ENCODE peak calls at places on chromosome 20, in ten cellular contexts. One of them, this sample, is unnamed.

GRCh38 chr20:49846206-49846807 is 33.7 kb downstream of the SLC9A8 start:
- DNase-seq in GM20000: peak; percentile 61
- DNase-seq in lower leg skin: peak; percentile 33
- DNase-seq in HTR-8/SVneo: peak; percentile 92
- DNase-seq in psoas muscle: no peak
- DNase-seq in mammary epithelial cell: peak; percentile 48
- DNase-seq in AG04450: no peak
- DNase-seq in aorta: no peak
- DNase-seq in activated T-cell treated with anti-CD3 and anti-CD28 coated beads for 1 hour: peak; percentile 30
- DNase-seq in KBM-7: peak; percentile 74
- DNase-seq in this sample: peak; percentile 51

GRCh38 chr20:60490184-60490583 is 532.0 kb downstream of the CDH26 start:
- DNase-seq in activated T-cell treated with anti-CD3 and anti-CD28 coated beads for 1 hour: no peak
- DNase-seq in GM20000: no peak
- DNase-seq in HTR-8/SVneo: no peak
- DNase-seq in AG04450: no peak
- DNase-seq in KBM-7: no peak
- DNase-seq in mammary epithelial cell: no peak
- DNase-seq in aorta: no peak
- DNase-seq in lower leg skin: no peak
- DNase-seq in psoas muscle: no peak
- DNase-seq in this sample: no peak

GRCh38 chr20:38049800-38050199 is 16.3 kb downstream of the RPRD1B start:
- DNase-seq in psoas muscle: no peak
- DNase-seq in KBM-7: no peak
- DNase-seq in lower leg skin: no peak
- DNase-seq in AG04450: peak; percentile 48
- DNase-seq in aorta: no peak
- DNase-seq in HTR-8/SVneo: peak; percentile 84
- DNase-seq in mammary epithelial cell: peak; percentile 92
- DNase-seq in GM20000: no peak
- DNase-seq in activated T-cell treated with anti-CD3 and anti-CD28 coated beads for 1 hour: no peak
- DNase-seq in this sample: no peak

GRCh38 chr20:37275125-37275524 is 13.5 kb upstream of the GHRH start:
- DNase-seq in KBM-7: peak; percentile 74
- DNase-seq in psoas muscle: no peak
- DNase-seq in lower leg skin: no peak
- DNase-seq in GM20000: no peak
- DNase-seq in activated T-cell treated with anti-CD3 and anti-CD28 coated beads for 1 hour: no peak
- DNase-seq in mammary epithelial cell: no peak
- DNase-seq in HTR-8/SVneo: no peak
- DNase-seq in AG04450: no peak
- DNase-seq in aorta: no peak
- DNase-seq in this sample: no peak

GRCh38 chr20:50786703-50787102 is 8.2 kb upstream of the BCAS4 start:
- DNase-seq in HTR-8/SVneo: no peak
- DNase-seq in aorta: no peak
- DNase-seq in lower leg skin: no peak
- DNase-seq in psoas muscle: no peak
- DNase-seq in AG04450: no peak
- DNase-seq in mammary epithelial cell: no peak
- DNase-seq in GM20000: no peak
- DNase-seq in KBM-7: no peak
- DNase-seq in activated T-cell treated with anti-CD3 and anti-CD28 coated beads for 1 hour: no peak
- DNase-seq in this sample: no peak

GRCh38 chr20:47334022-47334551 is 22.4 kb downstream of the ZMYND8 start:
- DNase-seq in KBM-7: no peak
- DNase-seq in lower leg skin: peak; percentile 77
- DNase-seq in psoas muscle: peak; percentile 30
- DNase-seq in mammary epithelial cell: peak; percentile 94
- DNase-seq in aorta: no peak
- DNase-seq in AG04450: peak; percentile 75
- DNase-seq in activated T-cell treated with anti-CD3 and anti-CD28 coated beads for 1 hour: no peak
- DNase-seq in GM20000: no peak
- DNase-seq in HTR-8/SVneo: peak; percentile 95
- DNase-seq in this sample: no peak

GRCh38 chr20:1272368-1273155 is 6.5 kb downstream of the SNPH start:
- DNase-seq in lower leg skin: no peak
- DNase-seq in KBM-7: no peak
- DNase-seq in GM20000: no peak
- DNase-seq in AG04450: no peak
- DNase-seq in aorta: no peak
- DNase-seq in activated T-cell treated with anti-CD3 and anti-CD28 coated beads for 1 hour: no peak
- DNase-seq in HTR-8/SVneo: no peak
- DNase-seq in mammary epithelial cell: no peak
- DNase-seq in psoas muscle: no peak
- DNase-seq in this sample: no peak

GRCh38 chr20:49420811-49421295 is 61.6 kb downstream of the KCNB1 start:
- DNase-seq in psoas muscle: peak; percentile 81
- DNase-seq in KBM-7: no peak
- DNase-seq in activated T-cell treated with anti-CD3 and anti-CD28 coated beads for 1 hour: no peak
- DNase-seq in AG04450: no peak
- DNase-seq in mammary epithelial cell: no peak
- DNase-seq in GM20000: no peak
- DNase-seq in HTR-8/SVneo: no peak
- DNase-seq in lower leg skin: peak; percentile 81
- DNase-seq in aorta: no peak
- DNase-seq in this sample: no peak

GRCh38 chr20:62627901-62628612 is 14.2 kb upstream of the SLCO4A1 start:
- DNase-seq in activated T-cell treated with anti-CD3 and anti-CD28 coated beads for 1 hour: no peak
- DNase-seq in mammary epithelial cell: no peak
- DNase-seq in AG04450: no peak
- DNase-seq in GM20000: peak; percentile 74
- DNase-seq in psoas muscle: no peak
- DNase-seq in KBM-7: peak; percentile 38
- DNase-seq in HTR-8/SVneo: no peak
- DNase-seq in lower leg skin: no peak
- DNase-seq in aorta: no peak
- DNase-seq in this sample: no peak

GRCh38 chr20:4113996-4114603 is 98.7 kb upstream of the RNF24 start:
- DNase-seq in AG04450: no peak
- DNase-seq in mammary epithelial cell: no peak
- DNase-seq in psoas muscle: no peak
- DNase-seq in KBM-7: peak; percentile 59
- DNase-seq in lower leg skin: no peak
- DNase-seq in GM20000: no peak
- DNase-seq in HTR-8/SVneo: no peak
- DNase-seq in activated T-cell treated with anti-CD3 and anti-CD28 coated beads for 1 hour: no peak
- DNase-seq in aorta: no peak
- DNase-seq in this sample: no peak

GRCh38 chr20:49385471-49385870 is 97.0 kb downstream of the KCNB1 start:
- DNase-seq in HTR-8/SVneo: peak; percentile 74
- DNase-seq in psoas muscle: no peak
- DNase-seq in activated T-cell treated with anti-CD3 and anti-CD28 coated beads for 1 hour: no peak
- DNase-seq in GM20000: peak; percentile 21
- DNase-seq in mammary epithelial cell: peak; percentile 33
- DNase-seq in AG04450: no peak
- DNase-seq in KBM-7: peak; percentile 14
- DNase-seq in lower leg skin: no peak
- DNase-seq in aorta: no peak
- DNase-seq in this sample: no peak

GRCh38 chr20:54499111-54499510 is 23.7 kb downstream of the DOK5 start:
- DNase-seq in psoas muscle: no peak
- DNase-seq in mammary epithelial cell: no peak
- DNase-seq in GM20000: no peak
- DNase-seq in AG04450: no peak
- DNase-seq in lower leg skin: no peak
- DNase-seq in KBM-7: no peak
- DNase-seq in aorta: no peak
- DNase-seq in activated T-cell treated with anti-CD3 and anti-CD28 coated beads for 1 hour: no peak
- DNase-seq in HTR-8/SVneo: no peak
- DNase-seq in this sample: no peak

GRCh38 chr20:58752565-58752964 is 60.0 kb downstream of the NPEPL1 start:
- DNase-seq in GM20000: no peak
- DNase-seq in mammary epithelial cell: no peak
- DNase-seq in lower leg skin: no peak
- DNase-seq in HTR-8/SVneo: no peak
- DNase-seq in KBM-7: no peak
- DNase-seq in aorta: no peak
- DNase-seq in activated T-cell treated with anti-CD3 and anti-CD28 coated beads for 1 hour: no peak
- DNase-seq in AG04450: no peak
- DNase-seq in psoas muscle: no peak
- DNase-seq in this sample: no peak

GRCh38 chr20:53402233-53403005 is 191.2 kb downstream of the ZNF217 start:
- DNase-seq in mammary epithelial cell: no peak
- DNase-seq in GM20000: no peak
- DNase-seq in HTR-8/SVneo: no peak
- DNase-seq in aorta: no peak
- DNase-seq in KBM-7: no peak
- DNase-seq in psoas muscle: no peak
- DNase-seq in AG04450: no peak
- DNase-seq in activated T-cell treated with anti-CD3 and anti-CD28 coated beads for 1 hour: peak; percentile 22
- DNase-seq in lower leg skin: no peak
- DNase-seq in this sample: no peak

GRCh38 chr20:51616060-51616459 is 73.5 kb upstream of the NFATC2 start:
- DNase-seq in activated T-cell treated with anti-CD3 and anti-CD28 coated beads for 1 hour: no peak
- DNase-seq in AG04450: no peak
- DNase-seq in KBM-7: no peak
- DNase-seq in psoas muscle: no peak
- DNase-seq in aorta: no peak
- DNase-seq in GM20000: no peak
- DNase-seq in lower leg skin: no peak
- DNase-seq in HTR-8/SVneo: no peak
- DNase-seq in mammary epithelial cell: no peak
- DNase-seq in this sample: no peak

GRCh38 chr20:32914031-32914430 is 55.3 kb downstream of the EFCAB8 start:
- DNase-seq in HTR-8/SVneo: no peak
- DNase-seq in AG04450: no peak
- DNase-seq in KBM-7: no peak
- DNase-seq in lower leg skin: no peak
- DNase-seq in aorta: no peak
- DNase-seq in psoas muscle: no peak
- DNase-seq in GM20000: no peak
- DNase-seq in activated T-cell treated with anti-CD3 and anti-CD28 coated beads for 1 hour: no peak
- DNase-seq in mammary epithelial cell: no peak
- DNase-seq in this sample: no peak

GRCh38 chr20:32429745-32430360 is 71.7 kb downstream of the ASXL1 start:
- DNase-seq in AG04450: no peak
- DNase-seq in activated T-cell treated with anti-CD3 and anti-CD28 coated beads for 1 hour: no peak
- DNase-seq in KBM-7: no peak
- DNase-seq in HTR-8/SVneo: no peak
- DNase-seq in lower leg skin: no peak
- DNase-seq in psoas muscle: no peak
- DNase-seq in mammary epithelial cell: no peak
- DNase-seq in aorta: no peak
- DNase-seq in GM20000: no peak
- DNase-seq in this sample: no peak

GRCh38 chr20:56515657-56516381 is 8.7 kb upstream of the FAM209A start:
- DNase-seq in HTR-8/SVneo: peak; percentile 59
- DNase-seq in mammary epithelial cell: no peak
- DNase-seq in activated T-cell treated with anti-CD3 and anti-CD28 coated beads for 1 hour: no peak
- DNase-seq in aorta: no peak
- DNase-seq in GM20000: no peak
- DNase-seq in KBM-7: peak; percentile 16
- DNase-seq in AG04450: peak; percentile 3
- DNase-seq in lower leg skin: no peak
- DNase-seq in psoas muscle: no peak
- DNase-seq in this sample: no peak

GRCh38 chr20:53580376-53581111 is 13.1 kb downstream of the ZNF217 start:
- DNase-seq in KBM-7: no peak
- DNase-seq in aorta: no peak
- DNase-seq in AG04450: no peak
- DNase-seq in lower leg skin: no peak
- DNase-seq in mammary epithelial cell: no peak
- DNase-seq in GM20000: no peak
- DNase-seq in HTR-8/SVneo: no peak
- DNase-seq in psoas muscle: no peak
- DNase-seq in activated T-cell treated with anti-CD3 and anti-CD28 coated beads for 1 hour: no peak
- DNase-seq in this sample: peak; percentile 18

GRCh38 chr20:53208110-53208908 is 236.2 kb downstream of the TSHZ2 start:
- DNase-seq in KBM-7: peak; percentile 3
- DNase-seq in mammary epithelial cell: no peak
- DNase-seq in activated T-cell treated with anti-CD3 and anti-CD28 coated beads for 1 hour: no peak
- DNase-seq in lower leg skin: no peak
- DNase-seq in HTR-8/SVneo: no peak
- DNase-seq in AG04450: no peak
- DNase-seq in GM20000: no peak
- DNase-seq in psoas muscle: no peak
- DNase-seq in aorta: no peak
- DNase-seq in this sample: no peak

GRCh38 chr20:48921883-48922867 is 664 bp downstream of the ARFGEF2 start:
- DNase-seq in KBM-7: peak; percentile 56
- DNase-seq in mammary epithelial cell: peak; percentile 83
- DNase-seq in AG04450: no peak
- DNase-seq in activated T-cell treated with anti-CD3 and anti-CD28 coated beads for 1 hour: no peak
- DNase-seq in psoas muscle: peak; percentile 55
- DNase-seq in lower leg skin: peak; percentile 27
- DNase-seq in HTR-8/SVneo: peak; percentile 72
- DNase-seq in aorta: peak; percentile 68
- DNase-seq in GM20000: no peak
- DNase-seq in this sample: no peak

GRCh38 chr20:35135867-35136586 is 11.1 kb downstream of the EDEM2 start:
- DNase-seq in HTR-8/SVneo: no peak
- DNase-seq in GM20000: no peak
- DNase-seq in lower leg skin: peak; percentile 68
- DNase-seq in activated T-cell treated with anti-CD3 and anti-CD28 coated beads for 1 hour: no peak
- DNase-seq in psoas muscle: peak; percentile 69
- DNase-seq in aorta: no peak
- DNase-seq in mammary epithelial cell: no peak
- DNase-seq in KBM-7: no peak
- DNase-seq in AG04450: no peak
- DNase-seq in this sample: peak; percentile 34

GRCh38 chr20:62707981-62708521 is 585 bp upstream of the NTSR1 start:
- DNase-seq in mammary epithelial cell: no peak
- DNase-seq in lower leg skin: no peak
- DNase-seq in aorta: no peak
- DNase-seq in GM20000: no peak
- DNase-seq in AG04450: no peak
- DNase-seq in HTR-8/SVneo: peak; percentile 56
- DNase-seq in KBM-7: peak; percentile 27
- DNase-seq in psoas muscle: peak; percentile 2
- DNase-seq in activated T-cell treated with anti-CD3 and anti-CD28 coated beads for 1 hour: no peak
- DNase-seq in this sample: no peak

GRCh38 chr20:46640536-46641311 is 10.5 kb downstream of the SLC13A3 start:
- DNase-seq in lower leg skin: no peak
- DNase-seq in mammary epithelial cell: no peak
- DNase-seq in HTR-8/SVneo: no peak
- DNase-seq in KBM-7: no peak
- DNase-seq in psoas muscle: no peak
- DNase-seq in AG04450: no peak
- DNase-seq in activated T-cell treated with anti-CD3 and anti-CD28 coated beads for 1 hour: no peak
- DNase-seq in GM20000: no peak
- DNase-seq in aorta: no peak
- DNase-seq in this sample: no peak

GRCh38 chr20:44742304-44743079 is 3.2 kb upstream of the KCNK15 start:
- DNase-seq in activated T-cell treated with anti-CD3 and anti-CD28 coated beads for 1 hour: no peak
- DNase-seq in KBM-7: no peak
- DNase-seq in aorta: no peak
- DNase-seq in lower leg skin: no peak
- DNase-seq in AG04450: no peak
- DNase-seq in psoas muscle: no peak
- DNase-seq in mammary epithelial cell: no peak
- DNase-seq in GM20000: no peak
- DNase-seq in HTR-8/SVneo: no peak
- DNase-seq in this sample: no peak

GRCh38 chr20:12354725-12355124 is 437.0 kb downstream of the BTBD3 start:
- DNase-seq in mammary epithelial cell: no peak
- DNase-seq in KBM-7: peak; percentile 41
- DNase-seq in GM20000: no peak
- DNase-seq in psoas muscle: no peak
- DNase-seq in activated T-cell treated with anti-CD3 and anti-CD28 coated beads for 1 hour: no peak
- DNase-seq in aorta: no peak
- DNase-seq in AG04450: no peak
- DNase-seq in lower leg skin: no peak
- DNase-seq in HTR-8/SVneo: no peak
- DNase-seq in this sample: no peak

GRCh38 chr20:41617059-41617921 is 887 bp downstream of the CHD6 start:
- DNase-seq in activated T-cell treated with anti-CD3 and anti-CD28 coated beads for 1 hour: peak; percentile 36
- DNase-seq in GM20000: peak; percentile 47
- DNase-seq in lower leg skin: no peak
- DNase-seq in KBM-7: peak; percentile 29
- DNase-seq in psoas muscle: peak; percentile 43
- DNase-seq in mammary epithelial cell: peak; percentile 24
- DNase-seq in HTR-8/SVneo: peak; percentile 72
- DNase-seq in AG04450: no peak
- DNase-seq in aorta: peak; percentile 63
- DNase-seq in this sample: no peak

GRCh38 chr20:20138301-20139064 is 86.2 kb downstream of the CFAP61 start:
- DNase-seq in mammary epithelial cell: no peak
- DNase-seq in aorta: no peak
- DNase-seq in lower leg skin: no peak
- DNase-seq in psoas muscle: peak; percentile 24
- DNase-seq in HTR-8/SVneo: no peak
- DNase-seq in AG04450: no peak
- DNase-seq in KBM-7: no peak
- DNase-seq in GM20000: no peak
- DNase-seq in activated T-cell treated with anti-CD3 and anti-CD28 coated beads for 1 hour: no peak
- DNase-seq in this sample: no peak